ENCODE peak calls at places on chromosomes 3 and 15, in five cellular contexts. A is pancreas, S is NCI-H460, Q is right cardiac atrium, H is neural progenitor cell. E is an unnamed sample.

GRCh38 chr15:101349497-101349951 is 54.5 kb upstream of the SNRPA1 start:
- DNase-seq in A (no peak), S (no peak), Q (no peak), H (no peak), E (no peak)

GRCh38 chr15:47384316-47384715 is 333.0 kb upstream of the SEMA6D start:
- DNase-seq in A (no peak), S (peak; percentile 69), Q (peak; percentile 63), H (peak; percentile 55), E (peak; percentile 31)

GRCh38 chr15:96622714-96623113 is 292.2 kb downstream of the NR2F2 start:
- DNase-seq in A (no peak), S (no peak), Q (no peak), H (no peak), E (no peak)

GRCh38 chr3:139975592-139976360 is 40.8 kb downstream of the CLSTN2 start:
- DNase-seq in A (no peak), S (no peak), Q (peak; percentile 54), H (no peak), E (no peak)

GRCh38 chr15:94080989-94081605 is 150.3 kb upstream of the MCTP2 start:
- DNase-seq in A (no peak), S (no peak), Q (no peak), H (no peak), E (no peak)

GRCh38 chr3:172065534-172065933 is 26.2 kb downstream of the FNDC3B start:
- DNase-seq in A (no peak), S (no peak), Q (no peak), H (no peak), E (no peak)

GRCh38 chr15:99131441-99132023 is 26.7 kb downstream of the SYNM start:
- DNase-seq in A (no peak), S (no peak), Q (no peak), H (no peak), E (no peak)

GRCh38 chr3:194925614-194926013 is 239.9 kb downstream of the FAM43A start:
- DNase-seq in A (no peak), S (no peak), Q (no peak), H (no peak), E (no peak)

E was measured in endothelial cell.